ENCODE peak calls at places on chromosomes 16 and 17, in nine cellular contexts. One of them, this sample, is unnamed.

GRCh38 chr17:2343421-2343820 is 6.1 kb downstream of the SGSM2 start:
- DNase-seq in breast epithelium: no peak
- DNase-seq in thoracic aorta: no peak
- DNase-seq in mesothelial cell of epicardium: no peak
- DNase-seq in right atrium auricular region: no peak
- DNase-seq in astrocyte of the spinal cord: no peak
- DNase-seq in heart right ventricle: no peak
- DNase-seq in cardiac fibroblast: no peak
- DNase-seq in neural progenitor cell: no peak
- DNase-seq in this sample: no peak

GRCh38 chr17:76384987-76385891 is 830 bp downstream of the SPHK1 start:
- DNase-seq in breast epithelium: no peak
- DNase-seq in thoracic aorta: no peak
- DNase-seq in mesothelial cell of epicardium: peak; percentile 52
- DNase-seq in right atrium auricular region: peak; percentile 85
- DNase-seq in astrocyte of the spinal cord: peak; percentile 55
- DNase-seq in heart right ventricle: peak; percentile 45
- DNase-seq in cardiac fibroblast: peak; percentile 91
- DNase-seq in neural progenitor cell: peak; percentile 47
- DNase-seq in this sample: peak; percentile 38

GRCh38 chr17:78998311-78999055 is 11.1 kb downstream of the CANT1 start:
- DNase-seq in breast epithelium: peak; percentile 57
- DNase-seq in thoracic aorta: peak; percentile 42
- DNase-seq in mesothelial cell of epicardium: no peak
- DNase-seq in right atrium auricular region: no peak
- DNase-seq in astrocyte of the spinal cord: no peak
- DNase-seq in heart right ventricle: peak; percentile 58
- DNase-seq in cardiac fibroblast: peak; percentile 18
- DNase-seq in neural progenitor cell: no peak
- DNase-seq in this sample: no peak

GRCh38 chr17:4808378-4808767 is 1.4 kb downstream of the PLD2 start:
- DNase-seq in breast epithelium: peak; percentile 80
- DNase-seq in thoracic aorta: no peak
- DNase-seq in mesothelial cell of epicardium: no peak
- DNase-seq in right atrium auricular region: no peak
- DNase-seq in astrocyte of the spinal cord: no peak
- DNase-seq in heart right ventricle: peak; percentile 74
- DNase-seq in cardiac fibroblast: no peak
- DNase-seq in neural progenitor cell: no peak
- DNase-seq in this sample: no peak

GRCh38 chr17:64608571-64608981 is 53.5 kb downstream of the SMURF2 start:
- DNase-seq in breast epithelium: no peak
- DNase-seq in thoracic aorta: no peak
- DNase-seq in mesothelial cell of epicardium: no peak
- DNase-seq in right atrium auricular region: no peak
- DNase-seq in astrocyte of the spinal cord: peak; percentile 51
- DNase-seq in heart right ventricle: no peak
- DNase-seq in cardiac fibroblast: peak; percentile 72
- DNase-seq in neural progenitor cell: no peak
- DNase-seq in this sample: no peak

GRCh38 chr17:81561494-81561885 is 9.3 kb upstream of the FAAP100 start:
- DNase-seq in breast epithelium: no peak
- DNase-seq in thoracic aorta: no peak
- DNase-seq in mesothelial cell of epicardium: no peak
- DNase-seq in right atrium auricular region: no peak
- DNase-seq in astrocyte of the spinal cord: no peak
- DNase-seq in heart right ventricle: no peak
- DNase-seq in cardiac fibroblast: peak; percentile 85
- DNase-seq in neural progenitor cell: no peak
- DNase-seq in this sample: no peak

GRCh38 chr16:12868169-12868568 is 33.2 kb upstream of the SHISA9 start:
- DNase-seq in breast epithelium: no peak
- DNase-seq in thoracic aorta: no peak
- DNase-seq in mesothelial cell of epicardium: no peak
- DNase-seq in right atrium auricular region: no peak
- DNase-seq in astrocyte of the spinal cord: no peak
- DNase-seq in heart right ventricle: no peak
- DNase-seq in cardiac fibroblast: no peak
- DNase-seq in neural progenitor cell: no peak
- DNase-seq in this sample: peak; percentile 49

GRCh38 chr16:20114356-20114755 is 40.7 kb upstream of the GPR139 start:
- DNase-seq in breast epithelium: no peak
- DNase-seq in thoracic aorta: no peak
- DNase-seq in mesothelial cell of epicardium: no peak
- DNase-seq in right atrium auricular region: no peak
- DNase-seq in astrocyte of the spinal cord: no peak
- DNase-seq in heart right ventricle: no peak
- DNase-seq in cardiac fibroblast: no peak
- DNase-seq in neural progenitor cell: no peak
- DNase-seq in this sample: no peak

GRCh38 chr17:38869647-38870258 is at the start of gene LASP1:
- DNase-seq in breast epithelium: peak; percentile 85
- DNase-seq in thoracic aorta: peak; percentile 53
- DNase-seq in mesothelial cell of epicardium: peak; percentile 90
- DNase-seq in right atrium auricular region: peak; percentile 90
- DNase-seq in astrocyte of the spinal cord: peak; percentile 91
- DNase-seq in heart right ventricle: peak; percentile 90
- DNase-seq in cardiac fibroblast: peak; percentile 86
- DNase-seq in neural progenitor cell: peak; percentile 94
- DNase-seq in this sample: peak; percentile 82

GRCh38 chr17:38867179-38867994 is 2.5 kb upstream of the LASP1 start:
- DNase-seq in breast epithelium: no peak
- DNase-seq in thoracic aorta: no peak
- DNase-seq in mesothelial cell of epicardium: peak; percentile 75
- DNase-seq in right atrium auricular region: peak; percentile 72
- DNase-seq in astrocyte of the spinal cord: peak; percentile 75
- DNase-seq in heart right ventricle: peak; percentile 57
- DNase-seq in cardiac fibroblast: peak; percentile 89
- DNase-seq in neural progenitor cell: peak; percentile 83
- DNase-seq in this sample: peak; percentile 71

GRCh38 chr17:38868095-38868967 is 1.5 kb upstream of the LASP1 start:
- DNase-seq in breast epithelium: no peak
- DNase-seq in thoracic aorta: no peak
- DNase-seq in mesothelial cell of epicardium: no peak
- DNase-seq in right atrium auricular region: peak; percentile 87
- DNase-seq in astrocyte of the spinal cord: no peak
- DNase-seq in heart right ventricle: peak; percentile 72
- DNase-seq in cardiac fibroblast: peak; percentile 81
- DNase-seq in neural progenitor cell: peak; percentile 65
- DNase-seq in this sample: no peak

GRCh38 chr17:38870259-38871165 is 654 bp downstream of the LASP1 start:
- DNase-seq in breast epithelium: peak; percentile 74
- DNase-seq in thoracic aorta: peak; percentile 31
- DNase-seq in mesothelial cell of epicardium: peak; percentile 67
- DNase-seq in right atrium auricular region: peak; percentile 75
- DNase-seq in astrocyte of the spinal cord: peak; percentile 42
- DNase-seq in heart right ventricle: peak; percentile 76
- DNase-seq in cardiac fibroblast: peak; percentile 57
- DNase-seq in neural progenitor cell: peak; percentile 76
- DNase-seq in this sample: peak; percentile 65

GRCh38 chr17:38868968-38869646 is 751 bp upstream of the LASP1 start:
- DNase-seq in breast epithelium: peak; percentile 97
- DNase-seq in thoracic aorta: peak; percentile 63
- DNase-seq in mesothelial cell of epicardium: peak; percentile 98
- DNase-seq in right atrium auricular region: peak; percentile 99
- DNase-seq in astrocyte of the spinal cord: peak; percentile 91
- DNase-seq in heart right ventricle: peak; percentile 92
- DNase-seq in cardiac fibroblast: peak; percentile 94
- DNase-seq in neural progenitor cell: peak; percentile 91
- DNase-seq in this sample: peak; percentile 92
- TF ChIP-seq CTCF in breast epithelium: no peak
- TF ChIP-seq CTCF in thoracic aorta: no peak
- TF ChIP-seq CTCF in mesothelial cell of epicardium: no peak
- TF ChIP-seq CTCF in right atrium auricular region: no peak
- TF ChIP-seq CTCF in astrocyte of the spinal cord: peak; percentile 42
- TF ChIP-seq CTCF in heart right ventricle: no peak
- TF ChIP-seq CTCF in cardiac fibroblast: peak; percentile 25
- TF ChIP-seq CTCF in neural progenitor cell: peak; percentile 38
- TF ChIP-seq CTCF in this sample: no peak

GRCh38 chr16:87702325-87702811 is 63.4 kb downstream of the KLHDC4 start:
- DNase-seq in breast epithelium: no peak
- DNase-seq in thoracic aorta: no peak
- DNase-seq in mesothelial cell of epicardium: no peak
- DNase-seq in right atrium auricular region: no peak
- DNase-seq in astrocyte of the spinal cord: peak; percentile 10
- DNase-seq in heart right ventricle: no peak
- DNase-seq in cardiac fibroblast: peak; percentile 52
- DNase-seq in neural progenitor cell: peak; percentile 79
- DNase-seq in this sample: peak; percentile 80
- TF ChIP-seq CTCF in breast epithelium: no peak
- TF ChIP-seq CTCF in thoracic aorta: no peak
- TF ChIP-seq CTCF in mesothelial cell of epicardium: no peak
- TF ChIP-seq CTCF in right atrium auricular region: no peak
- TF ChIP-seq CTCF in astrocyte of the spinal cord: peak; percentile 77
- TF ChIP-seq CTCF in heart right ventricle: peak; percentile 57
- TF ChIP-seq CTCF in cardiac fibroblast: peak; percentile 73
- TF ChIP-seq CTCF in neural progenitor cell: peak; percentile 75
- TF ChIP-seq CTCF in this sample: peak; percentile 67

GRCh38 chr16:65124596-65124995 is 2.7 kb upstream of the CDH11 start:
- DNase-seq in breast epithelium: no peak
- DNase-seq in thoracic aorta: no peak
- DNase-seq in mesothelial cell of epicardium: no peak
- DNase-seq in right atrium auricular region: no peak
- DNase-seq in astrocyte of the spinal cord: no peak
- DNase-seq in heart right ventricle: no peak
- DNase-seq in cardiac fibroblast: no peak
- DNase-seq in neural progenitor cell: no peak
- DNase-seq in this sample: no peak

GRCh38 chr16:65125322-65125721 is 3.5 kb upstream of the CDH11 start:
- DNase-seq in breast epithelium: no peak
- DNase-seq in thoracic aorta: no peak
- DNase-seq in mesothelial cell of epicardium: no peak
- DNase-seq in right atrium auricular region: no peak
- DNase-seq in astrocyte of the spinal cord: no peak
- DNase-seq in heart right ventricle: no peak
- DNase-seq in cardiac fibroblast: no peak
- DNase-seq in neural progenitor cell: no peak
- DNase-seq in this sample: no peak

GRCh38 chr16:65122724-65122973 is 786 bp upstream of the CDH11 start:
- DNase-seq in breast epithelium: no peak
- DNase-seq in thoracic aorta: no peak
- DNase-seq in mesothelial cell of epicardium: no peak
- DNase-seq in right atrium auricular region: no peak
- DNase-seq in astrocyte of the spinal cord: no peak
- DNase-seq in heart right ventricle: no peak
- DNase-seq in cardiac fibroblast: no peak
- DNase-seq in neural progenitor cell: no peak
- DNase-seq in this sample: no peak

GRCh38 chr16:65122974-65123845 is 1.3 kb upstream of the CDH11 start:
- DNase-seq in breast epithelium: no peak
- DNase-seq in thoracic aorta: no peak
- DNase-seq in mesothelial cell of epicardium: peak; percentile 68
- DNase-seq in right atrium auricular region: peak; percentile 63
- DNase-seq in astrocyte of the spinal cord: peak; percentile 74
- DNase-seq in heart right ventricle: peak; percentile 58
- DNase-seq in cardiac fibroblast: peak; percentile 65
- DNase-seq in neural progenitor cell: peak; percentile 69
- DNase-seq in this sample: peak; percentile 42

DNA sequence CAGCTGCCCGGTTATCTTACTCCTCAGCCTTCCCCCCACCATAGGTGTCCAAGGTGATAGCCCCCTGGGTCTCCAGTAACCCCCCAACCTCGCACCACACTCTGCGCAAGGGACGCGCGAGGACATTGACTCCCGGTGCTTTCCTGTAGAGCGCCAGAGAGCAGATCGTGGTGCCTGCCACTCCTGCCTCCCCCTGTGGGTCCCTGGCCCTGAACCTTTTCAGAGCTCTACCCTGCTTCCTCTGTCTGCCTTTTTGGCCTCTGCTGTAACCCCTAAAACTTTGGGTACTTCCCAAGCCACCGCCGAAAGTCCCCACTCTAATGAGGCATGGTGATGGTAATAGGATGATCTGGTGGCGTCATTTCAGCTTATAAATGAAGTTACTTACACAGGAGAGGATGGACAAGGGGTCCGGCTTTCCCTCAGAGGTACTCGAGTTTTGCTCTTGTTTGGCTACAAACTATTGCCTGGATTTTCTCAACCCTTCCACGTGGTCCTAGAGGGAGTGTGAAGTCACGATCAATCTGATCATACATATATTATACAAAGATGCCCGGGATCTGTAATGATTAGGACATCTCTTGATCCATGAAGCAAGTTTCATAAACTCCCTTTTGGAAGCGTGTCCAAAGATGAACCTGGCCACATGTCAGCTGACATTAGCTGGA is 2.1 kb upstream of the CDH11 start:
- DNase-seq in breast epithelium: no peak
- DNase-seq in thoracic aorta: no peak
- DNase-seq in mesothelial cell of epicardium: no peak
- DNase-seq in right atrium auricular region: no peak
- DNase-seq in astrocyte of the spinal cord: no peak
- DNase-seq in heart right ventricle: no peak
- DNase-seq in cardiac fibroblast: no peak
- DNase-seq in neural progenitor cell: peak; percentile 14
- DNase-seq in this sample: no peak
- TF ChIP-seq CTCF in breast epithelium: no peak
- TF ChIP-seq CTCF in thoracic aorta: no peak
- TF ChIP-seq CTCF in mesothelial cell of epicardium: no peak
- TF ChIP-seq CTCF in right atrium auricular region: no peak
- TF ChIP-seq CTCF in astrocyte of the spinal cord: no peak
- TF ChIP-seq CTCF in heart right ventricle: no peak
- TF ChIP-seq CTCF in cardiac fibroblast: no peak
- TF ChIP-seq CTCF in neural progenitor cell: no peak
- TF ChIP-seq CTCF in this sample: no peak

GRCh38 chr16:58197314-58198012 is 443 bp downstream of the CSNK2A2 start:
- DNase-seq in breast epithelium: no peak
- DNase-seq in thoracic aorta: no peak
- DNase-seq in mesothelial cell of epicardium: no peak
- DNase-seq in right atrium auricular region: no peak
- DNase-seq in astrocyte of the spinal cord: no peak
- DNase-seq in heart right ventricle: no peak
- DNase-seq in cardiac fibroblast: no peak
- DNase-seq in neural progenitor cell: peak; percentile 49
- DNase-seq in this sample: peak; percentile 24

GRCh38 chr16:58195771-58196170 is 2.1 kb downstream of the CSNK2A2 start:
- DNase-seq in breast epithelium: no peak
- DNase-seq in thoracic aorta: no peak
- DNase-seq in mesothelial cell of epicardium: no peak
- DNase-seq in right atrium auricular region: no peak
- DNase-seq in astrocyte of the spinal cord: no peak
- DNase-seq in heart right ventricle: no peak
- DNase-seq in cardiac fibroblast: no peak
- DNase-seq in neural progenitor cell: no peak
- DNase-seq in this sample: no peak

GRCh38 chr16:58195344-58195743 is 2.6 kb downstream of the CSNK2A2 start:
- DNase-seq in breast epithelium: no peak
- DNase-seq in thoracic aorta: no peak
- DNase-seq in mesothelial cell of epicardium: no peak
- DNase-seq in right atrium auricular region: no peak
- DNase-seq in astrocyte of the spinal cord: no peak
- DNase-seq in heart right ventricle: no peak
- DNase-seq in cardiac fibroblast: no peak
- DNase-seq in neural progenitor cell: no peak
- DNase-seq in this sample: no peak

GRCh38 chr16:58198022-58198683 is at the start of gene CSNK2A2:
- DNase-seq in breast epithelium: peak; percentile 57
- DNase-seq in thoracic aorta: no peak
- DNase-seq in mesothelial cell of epicardium: peak; percentile 64
- DNase-seq in right atrium auricular region: no peak
- DNase-seq in astrocyte of the spinal cord: peak; percentile 53
- DNase-seq in heart right ventricle: peak; percentile 70
- DNase-seq in cardiac fibroblast: peak; percentile 62
- DNase-seq in neural progenitor cell: peak; percentile 83
- DNase-seq in this sample: peak; percentile 76

DNA sequence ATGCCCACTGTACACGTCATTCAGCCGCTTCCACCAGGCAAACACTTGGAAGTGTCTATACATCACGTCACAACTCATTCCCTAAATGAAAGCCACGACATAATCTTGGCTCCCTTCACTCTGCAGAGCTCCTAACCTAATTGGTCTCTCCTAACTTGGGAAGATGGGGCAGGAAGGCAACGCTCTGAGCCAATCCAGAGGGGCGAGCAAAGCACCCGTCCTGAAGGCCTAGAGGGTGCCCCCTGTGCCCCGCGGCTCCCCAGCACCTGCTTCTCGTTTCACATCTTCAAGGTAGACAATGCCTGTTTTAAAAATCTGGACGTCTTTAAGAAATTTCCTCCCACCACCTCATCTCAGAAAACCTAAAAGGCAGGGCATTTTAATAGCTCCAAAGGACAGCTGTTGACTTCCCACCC is 1.0 kb downstream of the CSNK2A2 start:
- DNase-seq in breast epithelium: no peak
- DNase-seq in thoracic aorta: no peak
- DNase-seq in mesothelial cell of epicardium: no peak
- DNase-seq in right atrium auricular region: no peak
- DNase-seq in astrocyte of the spinal cord: peak; percentile 9
- DNase-seq in heart right ventricle: no peak
- DNase-seq in cardiac fibroblast: peak; percentile 27
- DNase-seq in neural progenitor cell: peak; percentile 19
- DNase-seq in this sample: no peak
- TF ChIP-seq CTCF in breast epithelium: no peak
- TF ChIP-seq CTCF in thoracic aorta: no peak
- TF ChIP-seq CTCF in mesothelial cell of epicardium: no peak
- TF ChIP-seq CTCF in right atrium auricular region: no peak
- TF ChIP-seq CTCF in astrocyte of the spinal cord: no peak
- TF ChIP-seq CTCF in heart right ventricle: no peak
- TF ChIP-seq CTCF in cardiac fibroblast: no peak
- TF ChIP-seq CTCF in neural progenitor cell: no peak
- TF ChIP-seq CTCF in this sample: no peak

This sample was measured in glutamatergic neuron.